ENCODE peak calls at places on chromosome 19, in seven cellular contexts. W is neural progenitor cell, O is PC-3, D is MM.1S, M is HCT116, H is hepatocyte, Y is GM23338. U is an unnamed sample.

GRCh38 chr19:34273121-34273845 is 18.9 kb downstream of the GARRE1 start:
- DNase-seq in W (no peak), O (no peak), D (no peak), M (no peak), H (no peak), Y (no peak), U (no peak)

GRCh38 chr19:45253396-45254027 is 2.4 kb downstream of the MARK4 start:
- DNase-seq in W (no peak), O (no peak), D (no peak), M (no peak), H (no peak), Y (no peak), U (peak; percentile 63)

GRCh38 chr19:3062165-3063105 is at the start of gene TLE5:
- DNase-seq in W (peak; percentile 80), O (peak; percentile 47), D (peak; percentile 45), M (no peak), H (peak; percentile 86), Y (peak; percentile 61), U (peak; percentile 79)

GRCh38 chr19:40528078-40528477 is 48.6 kb upstream of the SHKBP1 start:
- DNase-seq in W (no peak), O (no peak), D (no peak), M (no peak), H (no peak), Y (no peak), U (no peak)

GRCh38 chr19:33492951-33493350 is 28.6 kb downstream of the PEPD start:
- DNase-seq in W (no peak), O (no peak), D (no peak), M (no peak), H (no peak), Y (no peak), U (no peak)

GRCh38 chr19:12778020-12778904 is 2.9 kb upstream of the HOOK2 start:
- DNase-seq in W (peak; percentile 56), O (peak; percentile 58), D (peak; percentile 27), M (no peak), H (peak; percentile 83), Y (peak; percentile 68), U (peak; percentile 88)

GRCh38 chr19:20365146-20365545 is 198.1 kb downstream of the ZNF486 start:
- DNase-seq in W (no peak), O (no peak), D (no peak), M (no peak), H (peak; percentile 21), Y (no peak), U (no peak)

GRCh38 chr19:48961673-48962028 is 3.5 kb upstream of the FTL start:
- DNase-seq in W (no peak), O (no peak), D (no peak), M (no peak), H (no peak), Y (no peak), U (no peak)

GRCh38 chr19:36032251-36033104 is at the start of gene CLIP3:
- DNase-seq in W (peak; percentile 91), O (no peak), D (no peak), M (no peak), H (peak; percentile 79), Y (peak; percentile 87), U (peak; percentile 84)

GRCh38 chr19:1016647-1017114 is 4.2 kb downstream of the TMEM259 start:
- DNase-seq in W (no peak), O (peak; percentile 33), D (peak; percentile 50), M (no peak), H (peak; percentile 70), Y (no peak), U (peak; percentile 89)

GRCh38 chr19:40976724-40977123 is 14.4 kb upstream of the CYP2B6 start:
- DNase-seq in W (no peak), O (no peak), D (no peak), M (no peak), H (no peak), Y (no peak), U (no peak)

GRCh38 chr19:54959840-54960239 is 6.3 kb upstream of the NLRP2 start:
- DNase-seq in W (no peak), O (no peak), D (peak; percentile 78), M (no peak), H (no peak), Y (no peak), U (no peak)

GRCh38 chr19:43651758-43652545 is 12.3 kb upstream of the CADM4 start:
- DNase-seq in W (peak; percentile 75), O (peak; percentile 59), D (peak; percentile 80), M (no peak), H (peak; percentile 78), Y (peak; percentile 88), U (peak; percentile 78)

GRCh38 chr19:54653181-54653809 is 9.5 kb upstream of the LILRB4 start:
- DNase-seq in W (no peak), O (peak; percentile 56), D (peak; percentile 31), M (peak; percentile 31), H (no peak), Y (peak; percentile 36), U (peak; percentile 40)

GRCh38 chr19:6587998-6588507 is 2.9 kb downstream of the CD70 start:
- DNase-seq in W (peak; percentile 10), O (no peak), D (no peak), M (no peak), H (no peak), Y (peak; percentile 24), U (no peak)
- TF ChIP-seq EZH2 in W (no peak), O (no peak), D (no peak), M (no peak), H (no peak), Y (no peak), U (no peak)

DNA sequence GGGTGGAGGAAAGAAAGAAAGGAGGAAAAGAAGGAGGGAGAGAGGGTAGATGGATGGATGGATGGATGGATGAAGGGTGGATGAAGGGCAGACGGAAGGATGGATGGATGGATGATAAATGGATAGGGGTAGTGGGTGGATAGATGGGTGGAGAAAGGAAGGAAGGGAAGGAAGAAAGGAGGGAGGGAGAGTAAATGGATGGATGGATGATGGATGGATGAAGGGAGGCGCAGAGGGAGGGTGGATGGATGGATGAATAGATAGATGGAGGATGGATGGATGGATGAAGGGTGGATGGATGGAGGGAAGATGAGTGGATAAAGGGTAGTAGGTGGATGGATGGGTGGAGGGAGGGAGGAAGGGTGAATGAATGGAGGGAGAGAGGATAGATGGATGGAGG is 41.2 kb downstream of the CPAMD8 start:
- DNase-seq in W (no peak), O (no peak), D (no peak), M (no peak), H (no peak), Y (no peak), U (no peak)
- TF ChIP-seq EZH2phosphoT487 in W (no peak), O (no peak), D (no peak), M (no peak), H (no peak), Y (no peak), U (no peak)

GRCh38 chr19:5205388-5205787 is 135.2 kb downstream of the PTPRS start:
- DNase-seq in W (no peak), O (no peak), D (no peak), M (no peak), H (no peak), Y (no peak), U (no peak)

GRCh38 chr19:5205937-5206750 is 134.5 kb downstream of the PTPRS start:
- DNase-seq in W (no peak), O (no peak), D (no peak), M (no peak), H (no peak), Y (no peak), U (no peak)

GRCh38 chr19:5207806-5208205 is 132.8 kb downstream of the PTPRS start:
- DNase-seq in W (no peak), O (no peak), D (no peak), M (no peak), H (peak; percentile 1), Y (no peak), U (no peak)

GRCh38 chr19:5204212-5204611 is 136.4 kb downstream of the PTPRS start:
- DNase-seq in W (no peak), O (no peak), D (no peak), M (no peak), H (no peak), Y (no peak), U (no peak)

GRCh38 chr19:5206751-5207075 is 133.9 kb downstream of the PTPRS start:
- DNase-seq in W (no peak), O (no peak), D (no peak), M (no peak), H (peak; percentile 2), Y (no peak), U (no peak)
- H3K36me3 ChIP-seq in W (peaks cover 12% of the 10 kb centered on the region), O (peaks cover 39% of the 10 kb centered on the region), D (no peaks in the 10 kb centered on the region), M (peaks cover 27% of the 10 kb centered on the region), H (no peaks in the 10 kb centered on the region), Y (peaks cover 30% of the 10 kb centered on the region), U (peaks cover 20% of the 10 kb centered on the region)

GRCh38 chr19:29918891-29919290 is 23.1 kb upstream of the URI1 start:
- DNase-seq in W (no peak), O (no peak), D (no peak), M (no peak), H (no peak), Y (no peak), U (no peak)

GRCh38 chr19:29926031-29926430 is 16.0 kb upstream of the URI1 start:
- DNase-seq in W (no peak), O (no peak), D (no peak), M (no peak), H (no peak), Y (no peak), U (no peak)

GRCh38 chr19:29923653-29924052 is 18.4 kb upstream of the URI1 start:
- DNase-seq in W (no peak), O (no peak), D (no peak), M (no peak), H (no peak), Y (no peak), U (no peak)

GRCh38 chr19:29926801-29927200 is 15.2 kb upstream of the URI1 start:
- DNase-seq in W (no peak), O (no peak), D (no peak), M (no peak), H (no peak), Y (no peak), U (no peak)

GRCh38 chr19:29922972-29923371 is 19.1 kb upstream of the URI1 start:
- DNase-seq in W (no peak), O (no peak), D (no peak), M (no peak), H (no peak), Y (no peak), U (no peak)
- TF ChIP-seq EZH2 in W (no peak), O (no peak), D (no peak), M (no peak), H (no peak), Y (no peak), U (no peak)

GRCh38 chr19:4859697-4860096 is 7.8 kb downstream of the PLIN3 start:
- DNase-seq in W (no peak), O (no peak), D (no peak), M (no peak), H (no peak), Y (no peak), U (no peak)
- TF ChIP-seq EZH2phosphoT487 in W (no peak), O (no peak), D (no peak), M (no peak), H (no peak), Y (no peak), U (no peak)

GRCh38 chr19:17837972-17838371 is 9.8 kb downstream of the JAK3 start:
- DNase-seq in W (no peak), O (no peak), D (no peak), M (no peak), H (no peak), Y (no peak), U (no peak)
- H3K36me3 ChIP-seq in W (no peaks in the 10 kb centered on the region), O (no peaks in the 10 kb centered on the region), D (no peaks in the 10 kb centered on the region), M (no peaks in the 10 kb centered on the region), H (no peaks in the 10 kb centered on the region), Y (no peaks in the 10 kb centered on the region), U (no peaks in the 10 kb centered on the region)